ENCODE peak calls at places on chromosomes 1 and 21, in four cellular contexts. T is GM12878, C is H1, O is HepG2. R is an unnamed sample.

GRCh38 chr21:29477941-29478340 is 179.2 kb downstream of the BACH1 start:
- DNase-seq in O (no peak), C (no peak), T (no peak), R (no peak)

GRCh38 chr1:14366361-14367018 is 232.0 kb upstream of the KAZN start:
- DNase-seq in O (no peak), C (no peak), T (no peak), R (peak)

GRCh38 chr1:64898107-64898861 is 68.1 kb downstream of the JAK1 start:
- DNase-seq in T (no peak), O (peak), C (no peak), R (no peak)

GRCh38 chr1:10724948-10725852 is 71.2 kb downstream of the CASZ1 start:
- DNase-seq in C (no peak), O (no peak), T (no peak), R (peak)

GRCh38 chr1:87592156-87592555 is 263.5 kb downstream of the LMO4 start:
- DNase-seq in O (no peak), T (peak), C (no peak), R (no peak)

GRCh38 chr1:40635763-40636500 is 29.6 kb downstream of the RIMS3 start:
- DNase-seq in T (no peak), C (no peak), O (no peak), R (no peak)

GRCh38 chr1:232508161-232508661 is 121.7 kb downstream of the SIPA1L2 start:
- DNase-seq in O (no peak), C (no peak), T (no peak), R (no peak)

GRCh38 chr1:234932506-234932905 is 196.1 kb downstream of the TOMM20 start:
- DNase-seq in C (no peak), O (no peak), T (no peak), R (no peak)

GRCh38 chr1:37477198-37477931 is 3.0 kb downstream of the ZC3H12A start:
- DNase-seq in T (peak), O (peak), C (no peak), R (peak)

GRCh38 chr21:44881586-44881939 is 8.1 kb upstream of the PTTG1IP start:
- DNase-seq in T (no peak), C (no peak), O (no peak), R (peak)

GRCh38 chr1:180157576-180158057 is 2.9 kb downstream of the QSOX1 start:
- DNase-seq in O (peak), C (no peak), T (no peak), R (no peak)
- TF ChIP-seq RAD21 in O (no peak), C (no peak), T (no peak), R (no peak)

GRCh38 chr1:110214454-110215404 is 4.6 kb downstream of the KCNC4 start:
- DNase-seq in O (peak), T (no peak), C (no peak), R (peak)
- H3K9ac ChIP-seq in O (no peak), T (no peak), C (no peak), R (no peak)

GRCh38 chr1:238681451-238681850 is 704.9 kb upstream of the CHRM3 start:
- DNase-seq in C (no peak), T (no peak), O (no peak), R (no peak)

GRCh38 chr1:238675241-238675640 is 711.1 kb upstream of the CHRM3 start:
- DNase-seq in T (no peak), C (no peak), O (no peak), R (no peak)

GRCh38 chr1:238677567-238677966 is 708.8 kb upstream of the CHRM3 start:
- DNase-seq in T (no peak), C (no peak), O (no peak), R (no peak)

DNA sequence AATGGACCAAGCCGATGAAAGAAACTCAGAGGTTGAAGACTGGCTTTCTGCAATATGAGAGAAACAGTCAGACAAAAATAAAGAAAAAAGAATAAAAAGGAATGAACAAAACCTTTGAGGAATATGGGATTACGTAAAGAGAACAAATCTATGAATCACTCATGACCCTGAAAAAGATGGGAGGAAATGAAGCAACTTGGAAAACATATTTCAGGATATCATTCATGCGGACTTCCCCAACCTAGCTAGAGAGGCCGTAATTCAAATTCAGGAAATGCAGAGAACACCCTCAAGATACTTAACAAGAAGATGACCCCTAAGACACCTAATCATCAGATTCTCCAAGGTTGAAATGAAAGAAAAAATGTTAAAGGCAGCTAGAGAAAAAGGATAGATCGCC is 705.3 kb upstream of the CHRM3 start:
- DNase-seq in O (no peak), T (no peak), C (no peak), R (no peak)
- TF ChIP-seq TCF12 in O (no peak), T (no peak), C (no peak), R (no peak)

DNA sequence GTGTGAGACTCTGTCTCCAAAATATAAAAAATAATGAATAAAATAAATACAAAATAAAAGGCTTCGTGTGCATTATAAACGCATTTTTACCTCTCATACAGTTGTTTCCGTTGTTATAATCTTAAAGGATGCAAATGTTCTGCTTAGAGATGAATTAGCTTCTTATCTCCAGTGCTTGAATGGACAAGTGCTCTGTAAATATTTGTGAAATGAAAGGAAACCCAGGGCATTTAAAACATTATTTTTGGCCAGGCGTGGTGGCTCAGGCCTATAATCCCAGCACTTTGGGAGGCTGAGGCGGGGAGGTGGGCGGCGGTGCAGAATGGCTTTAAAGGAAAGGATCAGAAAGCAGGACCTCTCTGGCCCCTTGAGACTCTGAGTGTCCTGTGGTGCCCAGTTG is 94.5 kb downstream of the HUNK start:
- DNase-seq in C (no peak), T (no peak), O (no peak), R (no peak)
- TF ChIP-seq RAD21 in C (no peak), T (no peak), O (no peak), R (no peak)

R was measured in SK-N-SH.